ENCODE peak calls at places on chromosomes 6 and 20, in six cellular contexts. One of them, this sample, is unnamed.

GRCh38 chr6:43005844-43006243 is 7.9 kb downstream of the MEA1 start:
- DNase-seq in naive thymus-derived CD4-positive, alpha-beta T cell: no peak
- DNase-seq in substantia nigra: no peak
- DNase-seq in AG09309: no peak
- DNase-seq in CD8-positive, alpha-beta T cell: no peak
- DNase-seq in NCI-H1436 treated with DMSO at 0.1 percent for 48 hours: no peak
- DNase-seq in this sample: no peak

GRCh38 chr20:1926237-1926636 is 31.0 kb downstream of the SIRPA start:
- DNase-seq in naive thymus-derived CD4-positive, alpha-beta T cell: no peak
- DNase-seq in substantia nigra: no peak
- DNase-seq in AG09309: no peak
- DNase-seq in CD8-positive, alpha-beta T cell: no peak
- DNase-seq in NCI-H1436 treated with DMSO at 0.1 percent for 48 hours: no peak
- DNase-seq in this sample: no peak

GRCh38 chr20:53748176-53748575 is 154.5 kb upstream of the ZNF217 start:
- DNase-seq in naive thymus-derived CD4-positive, alpha-beta T cell: no peak
- DNase-seq in substantia nigra: no peak
- DNase-seq in AG09309: no peak
- DNase-seq in CD8-positive, alpha-beta T cell: no peak
- DNase-seq in NCI-H1436 treated with DMSO at 0.1 percent for 48 hours: no peak
- DNase-seq in this sample: no peak

GRCh38 chr6:68343901-68344300 is 291.2 kb upstream of the ADGRB3 start:
- DNase-seq in naive thymus-derived CD4-positive, alpha-beta T cell: no peak
- DNase-seq in substantia nigra: peak
- DNase-seq in AG09309: no peak
- DNase-seq in CD8-positive, alpha-beta T cell: no peak
- DNase-seq in NCI-H1436 treated with DMSO at 0.1 percent for 48 hours: peak
- DNase-seq in this sample: no peak

GRCh38 chr6:158174514-158174913 is 6.4 kb downstream of the GTF2H5 start:
- DNase-seq in naive thymus-derived CD4-positive, alpha-beta T cell: no peak
- DNase-seq in substantia nigra: no peak
- DNase-seq in AG09309: peak
- DNase-seq in CD8-positive, alpha-beta T cell: no peak
- DNase-seq in NCI-H1436 treated with DMSO at 0.1 percent for 48 hours: no peak
- DNase-seq in this sample: no peak

GRCh38 chr6:33689879-33690278 is 21.6 kb downstream of the UQCC2 start:
- DNase-seq in naive thymus-derived CD4-positive, alpha-beta T cell: no peak
- DNase-seq in substantia nigra: no peak
- DNase-seq in AG09309: no peak
- DNase-seq in CD8-positive, alpha-beta T cell: no peak
- DNase-seq in NCI-H1436 treated with DMSO at 0.1 percent for 48 hours: no peak
- DNase-seq in this sample: no peak

GRCh38 chr6:36718560-36718959 is 20.9 kb downstream of the RAB44 start:
- DNase-seq in naive thymus-derived CD4-positive, alpha-beta T cell: no peak
- DNase-seq in substantia nigra: no peak
- DNase-seq in AG09309: no peak
- DNase-seq in CD8-positive, alpha-beta T cell: no peak
- DNase-seq in NCI-H1436 treated with DMSO at 0.1 percent for 48 hours: no peak
- DNase-seq in this sample: no peak

GRCh38 chr6:144482142-144482541 is 197.0 kb downstream of the UTRN start:
- DNase-seq in naive thymus-derived CD4-positive, alpha-beta T cell: peak
- DNase-seq in substantia nigra: peak
- DNase-seq in AG09309: peak
- DNase-seq in CD8-positive, alpha-beta T cell: peak
- DNase-seq in NCI-H1436 treated with DMSO at 0.1 percent for 48 hours: no peak
- DNase-seq in this sample: peak

GRCh38 chr6:46998436-46999017 is 43.6 kb downstream of the ADGRF1 start:
- DNase-seq in naive thymus-derived CD4-positive, alpha-beta T cell: no peak
- DNase-seq in substantia nigra: no peak
- DNase-seq in AG09309: no peak
- DNase-seq in CD8-positive, alpha-beta T cell: no peak
- DNase-seq in NCI-H1436 treated with DMSO at 0.1 percent for 48 hours: no peak
- DNase-seq in this sample: no peak

GRCh38 chr6:30231067-30231466 is 17.9 kb upstream of the TRIM26 start:
- DNase-seq in naive thymus-derived CD4-positive, alpha-beta T cell: no peak
- DNase-seq in substantia nigra: no peak
- DNase-seq in AG09309: no peak
- DNase-seq in CD8-positive, alpha-beta T cell: no peak
- DNase-seq in NCI-H1436 treated with DMSO at 0.1 percent for 48 hours: no peak
- DNase-seq in this sample: no peak

GRCh38 chr6:158575550-158575949 is 15.7 kb downstream of the TMEM181 start:
- DNase-seq in naive thymus-derived CD4-positive, alpha-beta T cell: no peak
- DNase-seq in substantia nigra: no peak
- DNase-seq in AG09309: no peak
- DNase-seq in CD8-positive, alpha-beta T cell: no peak
- DNase-seq in NCI-H1436 treated with DMSO at 0.1 percent for 48 hours: no peak
- DNase-seq in this sample: no peak

GRCh38 chr6:44508646-44509045 is 121.1 kb downstream of the CDC5L start:
- DNase-seq in naive thymus-derived CD4-positive, alpha-beta T cell: no peak
- DNase-seq in substantia nigra: no peak
- DNase-seq in AG09309: peak
- DNase-seq in CD8-positive, alpha-beta T cell: no peak
- DNase-seq in NCI-H1436 treated with DMSO at 0.1 percent for 48 hours: no peak
- DNase-seq in this sample: no peak

GRCh38 chr6:152313542-152314482 is 323.4 kb downstream of the SYNE1 start:
- DNase-seq in naive thymus-derived CD4-positive, alpha-beta T cell: no peak
- DNase-seq in substantia nigra: no peak
- DNase-seq in AG09309: no peak
- DNase-seq in CD8-positive, alpha-beta T cell: no peak
- DNase-seq in NCI-H1436 treated with DMSO at 0.1 percent for 48 hours: no peak
- DNase-seq in this sample: no peak

GRCh38 chr20:45341939-45342862 is 6.0 kb downstream of the SDC4 start:
- DNase-seq in naive thymus-derived CD4-positive, alpha-beta T cell: no peak
- DNase-seq in substantia nigra: peak
- DNase-seq in AG09309: no peak
- DNase-seq in CD8-positive, alpha-beta T cell: no peak
- DNase-seq in NCI-H1436 treated with DMSO at 0.1 percent for 48 hours: no peak
- DNase-seq in this sample: peak

GRCh38 chr6:125887372-125887771 is 69.2 kb upstream of the HINT3 start:
- DNase-seq in naive thymus-derived CD4-positive, alpha-beta T cell: no peak
- DNase-seq in substantia nigra: no peak
- DNase-seq in AG09309: no peak
- DNase-seq in CD8-positive, alpha-beta T cell: no peak
- DNase-seq in NCI-H1436 treated with DMSO at 0.1 percent for 48 hours: no peak
- DNase-seq in this sample: no peak

GRCh38 chr6:149150301-149150700 is 167.2 kb upstream of the TAB2 start:
- DNase-seq in naive thymus-derived CD4-positive, alpha-beta T cell: no peak
- DNase-seq in substantia nigra: no peak
- DNase-seq in AG09309: no peak
- DNase-seq in CD8-positive, alpha-beta T cell: no peak
- DNase-seq in NCI-H1436 treated with DMSO at 0.1 percent for 48 hours: no peak
- DNase-seq in this sample: no peak

GRCh38 chr6:110980227-110980626 is 1.6 kb upstream of the RPF2 start:
- DNase-seq in naive thymus-derived CD4-positive, alpha-beta T cell: no peak
- DNase-seq in substantia nigra: no peak
- DNase-seq in AG09309: no peak
- DNase-seq in CD8-positive, alpha-beta T cell: no peak
- DNase-seq in NCI-H1436 treated with DMSO at 0.1 percent for 48 hours: no peak
- DNase-seq in this sample: no peak

GRCh38 chr20:23832775-23833508 is 6.4 kb upstream of the CST2 start:
- DNase-seq in naive thymus-derived CD4-positive, alpha-beta T cell: no peak
- DNase-seq in substantia nigra: no peak
- DNase-seq in AG09309: no peak
- DNase-seq in CD8-positive, alpha-beta T cell: no peak
- DNase-seq in NCI-H1436 treated with DMSO at 0.1 percent for 48 hours: no peak
- DNase-seq in this sample: no peak

GRCh38 chr6:132443206-132443605 is 41.9 kb upstream of the MOXD1 start:
- DNase-seq in naive thymus-derived CD4-positive, alpha-beta T cell: no peak
- DNase-seq in substantia nigra: no peak
- DNase-seq in AG09309: peak
- DNase-seq in CD8-positive, alpha-beta T cell: no peak
- DNase-seq in NCI-H1436 treated with DMSO at 0.1 percent for 48 hours: no peak
- DNase-seq in this sample: no peak

GRCh38 chr20:59441860-59442810 is 141.7 kb downstream of the EDN3 start:
- DNase-seq in naive thymus-derived CD4-positive, alpha-beta T cell: no peak
- DNase-seq in substantia nigra: no peak
- DNase-seq in AG09309: no peak
- DNase-seq in CD8-positive, alpha-beta T cell: no peak
- DNase-seq in NCI-H1436 treated with DMSO at 0.1 percent for 48 hours: no peak
- DNase-seq in this sample: no peak

GRCh38 chr6:16651871-16652270 is 109.4 kb downstream of the ATXN1 start:
- DNase-seq in naive thymus-derived CD4-positive, alpha-beta T cell: peak
- DNase-seq in substantia nigra: no peak
- DNase-seq in AG09309: no peak
- DNase-seq in CD8-positive, alpha-beta T cell: no peak
- DNase-seq in NCI-H1436 treated with DMSO at 0.1 percent for 48 hours: no peak
- DNase-seq in this sample: no peak

GRCh38 chr6:11428895-11429294 is 108.7 kb upstream of the TMEM170B start:
- DNase-seq in naive thymus-derived CD4-positive, alpha-beta T cell: no peak
- DNase-seq in substantia nigra: no peak
- DNase-seq in AG09309: peak
- DNase-seq in CD8-positive, alpha-beta T cell: no peak
- DNase-seq in NCI-H1436 treated with DMSO at 0.1 percent for 48 hours: no peak
- DNase-seq in this sample: no peak

This sample was measured in left ventricle myocardium superior.